ENCODE peak calls at places on chromosomes 1 and 21, in four cellular contexts. X is body of pancreas, M is IMR-90, O is astrocyte of the spinal cord. E is an unnamed sample.

GRCh38 chr1:36093919-36094318 is 5.2 kb downstream of the ADPRS start:
- DNase-seq in X (no peak), M (no peak), O (no peak), E (no peak)

GRCh38 chr21:26965091-26965566 is 1.8 kb downstream of the ADAMTS5 start:
- DNase-seq in X (no peak), M (no peak), O (peak), E (no peak)

GRCh38 chr1:92484472-92485373 is 2.0 kb downstream of the GFI1 start:
- DNase-seq in X (peak), M (no peak), O (no peak), E (peak)

GRCh38 chr1:224852901-224853568 is 76.4 kb upstream of the DNAH14 start:
- DNase-seq in X (no peak), M (peak), O (peak), E (peak)

GRCh38 chr1:46001087-46001785 is 131.2 kb downstream of the PIK3R3 start:
- DNase-seq in X (no peak), M (no peak), O (no peak), E (no peak)

GRCh38 chr1:155931332-155932038 is 2.7 kb downstream of the KHDC4 start:
- DNase-seq in X (no peak), M (no peak), O (no peak), E (peak)

GRCh38 chr1:160637821-160638539 is 8.9 kb downstream of the SLAMF1 start:
- DNase-seq in X (no peak), M (no peak), O (no peak), E (peak)

GRCh38 chr1:1021010-1021845 is 1.3 kb downstream of the AGRN start:
- DNase-seq in X (peak), M (peak), O (peak), E (peak)

GRCh38 chr21:40844935-40845334 is 2.0 kb downstream of the DSCAM start:
- DNase-seq in X (no peak), M (no peak), O (no peak), E (no peak)

GRCh38 chr21:40839551-40839950 is 7.4 kb downstream of the DSCAM start:
- DNase-seq in X (no peak), M (no peak), O (no peak), E (no peak)

GRCh38 chr21:40840441-40840840 is 6.5 kb downstream of the DSCAM start:
- DNase-seq in X (no peak), M (no peak), O (no peak), E (no peak)

GRCh38 chr21:40842197-40842552 is 4.8 kb downstream of the DSCAM start:
- DNase-seq in X (no peak), M (no peak), O (no peak), E (no peak)

DNA sequence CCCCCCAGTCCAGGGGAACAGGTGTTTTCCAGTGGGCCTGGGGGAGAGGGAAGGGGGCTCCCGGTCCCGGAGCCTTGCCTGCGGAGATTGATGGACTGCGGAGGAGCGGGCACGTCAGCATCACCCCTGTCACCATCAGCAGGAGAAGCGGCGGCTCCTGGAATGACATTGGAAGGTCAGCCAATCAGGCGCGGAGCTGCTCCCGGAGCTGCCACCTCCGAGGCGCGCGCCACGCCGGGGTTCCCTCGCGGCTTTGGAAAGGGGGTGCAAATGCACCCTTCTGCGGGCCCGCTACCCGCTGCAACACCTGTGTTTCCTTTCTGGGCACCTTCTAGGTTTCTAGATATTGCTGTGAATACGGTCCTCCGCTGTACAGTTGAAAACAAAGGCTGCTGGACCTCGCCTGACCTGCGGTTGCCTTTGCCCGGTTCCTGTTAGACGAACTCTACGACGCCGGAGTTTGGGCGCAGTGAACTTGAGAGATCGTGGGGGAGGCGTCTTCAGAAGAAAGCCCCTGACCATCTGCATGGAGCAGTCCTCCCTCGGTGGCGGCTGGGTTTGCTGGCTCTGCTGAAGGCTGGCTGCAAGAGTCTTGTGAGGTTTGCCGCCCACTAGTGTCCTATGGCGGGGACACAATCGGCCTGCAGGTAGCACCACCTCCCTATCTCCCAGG is 5.3 kb downstream of the DSCAM start:
- DNase-seq in X (peak), M (no peak), O (peak), E (no peak)
- TF ChIP-seq CTCF in X (peak), M (peak), O (peak), E (no peak)

DNA sequence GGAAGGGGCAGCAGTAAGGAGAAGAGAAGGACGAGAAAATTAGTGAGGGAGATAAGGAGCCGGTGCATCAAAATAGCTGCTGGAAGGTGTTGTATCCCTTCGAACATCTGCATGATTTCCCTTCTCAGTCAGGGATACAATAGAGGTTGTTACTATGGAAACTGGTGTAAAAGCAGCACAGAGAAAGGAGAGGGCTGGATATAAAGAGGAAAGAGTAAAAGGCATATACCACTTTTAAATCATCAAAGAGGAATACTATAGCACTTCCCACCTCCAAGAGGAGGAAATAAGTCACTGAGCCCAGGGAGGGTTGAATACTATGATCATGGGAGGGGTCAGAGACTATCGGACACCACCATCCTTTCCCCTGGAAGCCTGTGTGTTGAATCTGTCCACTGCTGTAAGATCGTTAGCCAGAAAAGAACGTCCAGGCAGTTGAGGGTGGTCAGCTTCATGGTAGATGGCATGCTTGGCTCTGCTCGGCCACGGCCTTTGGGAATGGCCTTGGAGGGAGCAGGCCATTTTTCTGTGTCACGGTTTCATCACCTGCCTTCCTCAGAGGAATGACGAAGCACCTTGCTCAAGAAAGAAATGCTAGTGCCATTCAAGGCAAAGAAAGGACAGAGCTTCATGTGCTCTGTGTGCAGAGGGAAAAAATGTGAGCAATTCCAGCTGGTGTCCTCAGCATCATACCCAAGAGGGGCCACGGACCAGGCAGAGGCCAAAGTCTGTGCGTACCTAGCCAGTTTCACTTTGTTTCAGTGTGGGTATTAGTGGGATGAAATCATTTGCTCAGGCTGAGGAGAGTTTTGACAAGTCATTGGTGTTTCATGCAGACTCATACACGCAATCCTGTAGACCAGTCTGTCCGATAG is 64.2 kb downstream of the IRF2BP2 start:
- DNase-seq in X (peak), M (peak), O (no peak), E (no peak)
- H3K4me3 ChIP-seq in X (no peak), M (no peak), O (no peak), E (no peak)

GRCh38 chr21:41717573-41718330 is 49.1 kb downstream of the RIPK4 start:
- DNase-seq in X (no peak), M (no peak), O (no peak), E (no peak)

GRCh38 chr21:41713495-41714281 is 53.2 kb downstream of the RIPK4 start:
- DNase-seq in X (peak), M (no peak), O (no peak), E (no peak)

GRCh38 chr21:41715649-41716321 is 51.1 kb downstream of the RIPK4 start:
- DNase-seq in X (peak), M (no peak), O (no peak), E (no peak)

GRCh38 chr21:41719691-41720090 is 47.2 kb downstream of the RIPK4 start:
- DNase-seq in X (no peak), M (no peak), O (no peak), E (no peak)

DNA sequence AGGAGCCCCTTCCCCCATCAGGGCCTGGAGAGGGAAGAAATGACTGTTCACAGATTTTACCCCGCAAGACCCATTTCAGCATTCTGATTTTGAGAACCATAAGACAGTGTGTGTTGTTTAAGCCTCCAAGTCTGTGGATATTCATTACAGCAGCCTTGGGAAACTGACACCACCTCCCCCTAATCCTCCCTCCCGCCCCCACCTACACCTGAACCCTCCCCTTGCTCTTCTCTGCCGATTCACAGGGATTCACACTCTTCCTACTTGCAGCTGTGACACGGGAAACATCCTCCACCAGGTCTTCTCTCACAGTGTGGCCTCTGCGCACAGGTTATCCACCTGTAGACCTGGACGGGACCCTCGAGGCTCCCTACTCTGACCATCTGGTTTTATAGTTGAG is 50.1 kb downstream of the RIPK4 start:
- DNase-seq in X (no peak), M (no peak), O (no peak), E (no peak)
- TF ChIP-seq CTCF in X (no peak), M (no peak), O (no peak), E (no peak)

DNA sequence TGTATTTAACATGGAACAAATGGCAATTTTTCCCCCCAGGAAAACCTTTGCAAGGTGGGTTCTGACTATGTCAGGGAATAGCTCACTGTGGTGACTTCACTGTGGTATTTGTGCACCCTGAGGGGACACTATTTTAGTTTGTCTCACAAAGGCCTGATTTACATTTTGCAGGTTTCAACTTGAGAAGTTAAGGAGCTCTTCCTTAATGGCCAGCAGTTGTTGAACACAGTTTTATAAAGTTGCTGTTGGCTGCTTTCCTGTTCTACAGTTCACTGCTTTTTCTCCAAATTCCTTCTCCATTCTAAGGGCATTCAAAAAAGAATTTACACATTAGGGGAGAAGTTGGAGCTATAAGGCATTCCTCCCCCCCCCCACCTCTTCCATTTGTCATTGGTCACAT is 4.6 kb downstream of the LAMC1 start:
- DNase-seq in X (no peak), M (no peak), O (no peak), E (peak)
- H3K4me3 ChIP-seq in X (no peak), M (no peak), O (no peak), E (peak)

DNA sequence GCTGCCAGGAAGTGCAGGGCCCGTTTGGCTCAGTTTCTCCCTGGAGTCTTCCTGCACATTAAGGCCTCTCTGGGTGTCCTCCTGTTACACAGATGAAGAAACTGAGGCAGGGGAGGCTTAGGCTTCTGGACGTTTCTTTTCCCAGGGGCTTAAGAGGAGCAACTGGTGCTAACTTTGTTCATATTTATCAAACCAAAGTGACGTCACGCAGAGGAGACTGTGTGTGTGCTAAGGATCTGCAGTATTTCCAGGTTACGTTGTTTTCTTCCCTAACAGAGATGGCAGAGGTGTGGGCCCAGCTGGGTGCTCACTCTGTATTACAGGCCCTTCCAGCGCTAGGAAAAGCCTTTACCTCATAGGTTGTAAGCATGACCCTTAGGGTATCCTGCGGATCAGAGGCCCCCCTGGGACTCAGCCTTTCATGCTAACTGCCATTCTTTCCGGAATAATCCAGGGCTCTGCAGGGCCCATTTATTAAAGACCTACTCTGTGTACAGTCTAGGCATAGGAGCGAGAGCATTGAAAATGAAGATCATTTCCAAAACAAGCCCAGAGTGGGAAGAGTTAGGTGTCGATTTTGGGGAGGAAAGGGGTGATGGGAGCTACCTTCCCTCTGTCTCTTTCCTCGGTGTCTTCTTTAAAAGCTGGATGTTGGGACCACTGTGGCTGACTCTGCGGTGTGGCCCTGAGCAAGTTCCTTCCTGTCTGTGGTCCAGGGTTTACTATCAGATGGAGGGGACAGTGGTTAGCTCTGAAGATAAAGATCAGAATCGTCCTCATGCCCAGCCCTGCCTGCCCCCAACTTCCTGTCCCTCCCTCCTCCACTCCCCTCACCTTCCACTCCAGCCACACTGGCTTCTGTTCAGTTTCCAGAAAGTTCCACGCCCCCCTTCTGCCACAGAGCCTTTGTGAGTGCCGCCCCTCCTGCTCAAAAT is 4.6 kb downstream of the AGTRAP start:
- DNase-seq in X (no peak), M (no peak), O (no peak), E (no peak)
- TF ChIP-seq CTCF in X (no peak), M (no peak), O (no peak), E (no peak)

GRCh38 chr1:51697160-51697559 is 80.3 kb downstream of the OSBPL9 start:
- DNase-seq in X (no peak), M (no peak), O (no peak), E (peak)
- H3K4me3 ChIP-seq in X (no peak), M (no peak), O (no peak), E (no peak)

DNA sequence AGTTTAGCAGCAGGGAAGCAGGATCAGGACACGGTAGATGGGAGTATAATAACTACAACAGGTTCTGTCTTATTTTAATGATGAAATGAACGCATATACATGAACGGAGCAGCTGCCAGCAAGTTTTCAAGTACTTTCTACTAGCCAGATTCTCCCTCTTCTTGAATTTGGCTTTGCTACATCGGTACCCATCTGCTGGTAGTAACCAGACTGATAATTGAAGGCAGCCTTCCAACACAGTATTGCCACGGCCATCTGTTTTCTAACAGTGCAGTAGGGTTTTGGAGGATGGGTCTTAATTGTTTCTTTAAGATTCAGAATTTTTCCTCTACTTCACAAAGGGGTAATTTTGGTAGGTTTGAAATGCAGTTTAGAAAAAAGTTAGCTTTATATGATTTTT is 33.4 kb downstream of the CENPF start:
- DNase-seq in X (no peak), M (no peak), O (no peak), E (no peak)
- TF ChIP-seq CTCF in X (no peak), M (no peak), O (no peak), E (no peak)

DNA sequence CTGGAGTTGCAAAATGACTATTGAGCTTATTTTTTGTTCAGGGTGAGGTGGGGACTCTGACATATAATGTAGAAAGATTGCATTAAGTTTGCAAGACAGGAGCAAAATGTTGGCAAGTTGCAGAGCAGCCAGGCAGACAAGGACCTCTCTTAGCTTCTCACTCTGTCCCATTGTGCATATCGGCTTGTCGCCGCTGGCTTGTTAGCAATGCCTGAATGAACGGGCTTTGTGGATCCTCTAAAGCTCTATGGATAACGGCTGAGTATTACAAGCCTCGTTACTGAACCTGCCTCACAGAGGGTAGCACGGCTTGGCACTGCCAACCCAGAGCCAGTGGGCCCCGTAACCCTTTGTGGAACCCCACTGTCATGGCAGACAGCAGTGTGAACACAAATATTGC is 68.4 kb downstream of the TNR start:
- DNase-seq in X (no peak), M (no peak), O (no peak), E (no peak)
- H3K4me3 ChIP-seq in X (no peak), M (no peak), O (no peak), E (no peak)

GRCh38 chr1:40855513-40855912 is 6.7 kb downstream of the CITED4 start:
- DNase-seq in X (no peak), M (no peak), O (no peak), E (no peak)
- TF ChIP-seq CTCF in X (no peak), M (peak), O (peak), E (peak)